ENCODE peak calls at places on chromosomes 2 and 18, in seven cellular contexts. One of them, this sample, is unnamed.
A peak's percentile ranks its signal among the peaks of the same experiment; 100 is the strongest.

GRCh38 chr2:13005761-13006336 is 289.1 kb downstream of the TRIB2 start:
- DNase-seq in K562: no peak
- DNase-seq in GM12878: no peak
- DNase-seq in HepG2: no peak
- DNase-seq in HCT116: no peak
- DNase-seq in SK-N-SH: no peak
- DNase-seq in H1: no peak
- DNase-seq in this sample: no peak

GRCh38 chr18:58302811-58303210 is 258.8 kb downstream of the NEDD4L start:
- DNase-seq in K562: no peak
- DNase-seq in GM12878: no peak
- DNase-seq in HepG2: no peak
- DNase-seq in HCT116: no peak
- DNase-seq in SK-N-SH: no peak
- DNase-seq in H1: no peak
- DNase-seq in this sample: no peak

GRCh38 chr2:209086761-209087160 is 337.1 kb upstream of the MAP2 start:
- DNase-seq in K562: no peak
- DNase-seq in GM12878: no peak
- DNase-seq in HepG2: no peak
- DNase-seq in HCT116: no peak
- DNase-seq in SK-N-SH: no peak
- DNase-seq in H1: no peak
- DNase-seq in this sample: no peak

GRCh38 chr2:18398833-18399232 is 161.6 kb downstream of the RDH14 start:
- DNase-seq in K562: no peak
- DNase-seq in GM12878: no peak
- DNase-seq in HepG2: no peak
- DNase-seq in HCT116: no peak
- DNase-seq in SK-N-SH: no peak
- DNase-seq in H1: no peak
- DNase-seq in this sample: no peak

GRCh38 chr18:32974421-32975165 is 201.8 kb upstream of the KLHL14 start:
- DNase-seq in K562: no peak
- DNase-seq in GM12878: no peak
- DNase-seq in HepG2: no peak
- DNase-seq in HCT116: no peak
- DNase-seq in SK-N-SH: no peak
- DNase-seq in H1: no peak
- DNase-seq in this sample: no peak

GRCh38 chr2:198408171-198408570 is 603.8 kb downstream of the PLCL1 start:
- DNase-seq in K562: no peak
- DNase-seq in GM12878: no peak
- DNase-seq in HepG2: no peak
- DNase-seq in HCT116: no peak
- DNase-seq in SK-N-SH: no peak
- DNase-seq in H1: no peak
- DNase-seq in this sample: no peak

GRCh38 chr18:70907673-70908072 is 618.8 kb downstream of the SOCS6 start:
- DNase-seq in K562: no peak
- DNase-seq in GM12878: no peak
- DNase-seq in HepG2: no peak
- DNase-seq in HCT116: no peak
- DNase-seq in SK-N-SH: no peak
- DNase-seq in H1: no peak
- DNase-seq in this sample: no peak

GRCh38 chr2:175057078-175057685 is 52.0 kb upstream of the CHN1 start:
- DNase-seq in K562: no peak
- DNase-seq in GM12878: no peak
- DNase-seq in HepG2: peak; percentile 52
- DNase-seq in HCT116: peak; percentile 57
- DNase-seq in SK-N-SH: no peak
- DNase-seq in H1: peak; percentile 56
- DNase-seq in this sample: no peak

GRCh38 chr2:219627105-219628100 is at the start of gene SLC4A3:
- DNase-seq in K562: peak; percentile 80
- DNase-seq in GM12878: no peak
- DNase-seq in HepG2: no peak
- DNase-seq in HCT116: no peak
- DNase-seq in SK-N-SH: peak; percentile 94
- DNase-seq in H1: peak; percentile 65
- DNase-seq in this sample: peak; percentile 72

DNA sequence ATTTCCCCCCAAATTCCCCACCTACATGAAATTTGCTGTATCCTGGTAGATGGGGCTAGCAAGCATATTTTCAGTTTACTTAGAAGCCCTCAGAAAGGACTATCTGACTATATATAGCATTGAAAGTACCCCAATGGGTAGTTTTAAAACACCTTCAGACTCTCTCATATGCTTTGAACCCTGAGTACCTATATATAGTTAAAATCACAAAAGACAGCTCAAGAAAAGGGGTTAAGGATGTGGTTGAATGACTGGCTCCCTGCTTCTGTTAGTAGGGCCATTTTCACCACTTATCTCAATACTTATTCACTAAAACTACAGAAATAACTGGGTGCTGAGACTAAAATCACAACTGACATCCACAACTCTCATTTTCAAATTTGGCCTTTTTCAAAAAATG is 18.5 kb downstream of the WDPCP start:
- DNase-seq in K562: no peak
- DNase-seq in GM12878: peak; percentile 16
- DNase-seq in HepG2: no peak
- DNase-seq in HCT116: no peak
- DNase-seq in SK-N-SH: no peak
- DNase-seq in H1: no peak
- DNase-seq in this sample: no peak
- TF ChIP-seq JUND in K562: no peak
- TF ChIP-seq JUND in GM12878: no peak
- TF ChIP-seq JUND in HepG2: no peak
- TF ChIP-seq JUND in HCT116: no peak
- TF ChIP-seq JUND in SK-N-SH: no peak
- TF ChIP-seq JUND in H1: no peak
- TF ChIP-seq JUND in this sample: no peak

GRCh38 chr18:74266161-74266560 is 25.6 kb downstream of the CYB5A start:
- DNase-seq in K562: no peak
- DNase-seq in GM12878: no peak
- DNase-seq in HepG2: peak; percentile 85
- DNase-seq in HCT116: no peak
- DNase-seq in SK-N-SH: no peak
- DNase-seq in H1: no peak
- DNase-seq in this sample: no peak
- TF ChIP-seq JUND in K562: peak; percentile 33
- TF ChIP-seq JUND in GM12878: no peak
- TF ChIP-seq JUND in HepG2: no peak
- TF ChIP-seq JUND in HCT116: no peak
- TF ChIP-seq JUND in SK-N-SH: no peak
- TF ChIP-seq JUND in H1: no peak
- TF ChIP-seq JUND in this sample: no peak

GRCh38 chr2:36370281-36370680 is 14.7 kb downstream of the CRIM1 start:
- DNase-seq in K562: no peak
- DNase-seq in GM12878: no peak
- DNase-seq in HepG2: no peak
- DNase-seq in HCT116: no peak
- DNase-seq in SK-N-SH: no peak
- DNase-seq in H1: no peak
- DNase-seq in this sample: no peak

GRCh38 chr2:36369711-36370110 is 14.1 kb downstream of the CRIM1 start:
- DNase-seq in K562: no peak
- DNase-seq in GM12878: no peak
- DNase-seq in HepG2: no peak
- DNase-seq in HCT116: no peak
- DNase-seq in SK-N-SH: no peak
- DNase-seq in H1: no peak
- DNase-seq in this sample: no peak

GRCh38 chr2:36368438-36368837 is 12.9 kb downstream of the CRIM1 start:
- DNase-seq in K562: no peak
- DNase-seq in GM12878: no peak
- DNase-seq in HepG2: no peak
- DNase-seq in HCT116: no peak
- DNase-seq in SK-N-SH: no peak
- DNase-seq in H1: no peak
- DNase-seq in this sample: no peak

GRCh38 chr2:36367497-36368353 is 12.1 kb downstream of the CRIM1 start:
- DNase-seq in K562: no peak
- DNase-seq in GM12878: no peak
- DNase-seq in HepG2: peak; percentile 72
- DNase-seq in HCT116: no peak
- DNase-seq in SK-N-SH: no peak
- DNase-seq in H1: no peak
- DNase-seq in this sample: no peak

GRCh38 chr2:36369163-36369562 is 13.6 kb downstream of the CRIM1 start:
- DNase-seq in K562: no peak
- DNase-seq in GM12878: no peak
- DNase-seq in HepG2: no peak
- DNase-seq in HCT116: no peak
- DNase-seq in SK-N-SH: no peak
- DNase-seq in H1: no peak
- DNase-seq in this sample: no peak
- TF ChIP-seq JUND in K562: no peak
- TF ChIP-seq JUND in GM12878: no peak
- TF ChIP-seq JUND in HepG2: no peak
- TF ChIP-seq JUND in HCT116: no peak
- TF ChIP-seq JUND in SK-N-SH: no peak
- TF ChIP-seq JUND in H1: no peak
- TF ChIP-seq JUND in this sample: no peak

GRCh38 chr18:46169464-46169941 is 65.3 kb downstream of the HAUS1 start:
- DNase-seq in K562: no peak
- DNase-seq in GM12878: no peak
- DNase-seq in HepG2: peak; percentile 58
- DNase-seq in HCT116: no peak
- DNase-seq in SK-N-SH: no peak
- DNase-seq in H1: no peak
- DNase-seq in this sample: no peak
- TF ChIP-seq JUND in K562: peak; percentile 55
- TF ChIP-seq JUND in GM12878: no peak
- TF ChIP-seq JUND in HepG2: no peak
- TF ChIP-seq JUND in HCT116: no peak
- TF ChIP-seq JUND in SK-N-SH: no peak
- TF ChIP-seq JUND in H1: no peak
- TF ChIP-seq JUND in this sample: no peak